ENCODE peak calls at places on chromosomes 12 and 14, in four cellular contexts. D, J, A and E are unnamed samples.

GRCh38 chr12:123057505-123058265 is 77.2 kb downstream of the ARL6IP4 start:
- DNase-seq in D (peak; percentile 13), J (peak; percentile 32), A (no peak), E (no peak)

GRCh38 chr12:106893451-106893850 is 62.3 kb upstream of the TMEM263 start:
- DNase-seq in D (no peak), J (no peak), A (no peak), E (no peak)

GRCh38 chr12:32032205-32032810 is 73.1 kb downstream of the RESF1 start:
- DNase-seq in D (no peak), J (no peak), A (no peak), E (no peak)

GRCh38 chr12:49944046-49944445 is 6.5 kb upstream of the AQP2 start:
- DNase-seq in D (no peak), J (no peak), A (no peak), E (no peak)

GRCh38 chr12:9260931-9261330 is 52.7 kb upstream of the PZP start:
- DNase-seq in D (no peak), J (no peak), A (no peak), E (no peak)

GRCh38 chr14:83004456-83005006 is 1470.9 kb upstream of the SEL1L start:
- DNase-seq in D (no peak), J (no peak), A (no peak), E (no peak)

GRCh38 chr14:104249092-104249491 is 110.7 kb downstream of the KIF26A start:
- DNase-seq in D (no peak), J (no peak), A (no peak), E (no peak)

GRCh38 chr14:74675219-74675618 is 37.7 kb downstream of the AREL1 start:
- DNase-seq in D (no peak), J (no peak), A (no peak), E (no peak)

GRCh38 chr12:114443607-114444421 is 37.9 kb upstream of the TBX5 start:
- DNase-seq in D (no peak), J (no peak), A (no peak), E (no peak)

GRCh38 chr14:77123381-77124344 is 17.9 kb downstream of the ZDHHC22 start:
- DNase-seq in D (peak; percentile 77), J (peak; percentile 65), A (peak; percentile 94), E (peak; percentile 77)

GRCh38 chr12:116434155-116435065 is 124.8 kb upstream of the MAP1LC3B2 start:
- DNase-seq in D (peak; percentile 78), J (no peak), A (peak; percentile 80), E (no peak)

GRCh38 chr14:39396448-39396847 is 35.8 kb downstream of the FBXO33 start:
- DNase-seq in D (no peak), J (no peak), A (no peak), E (no peak)

GRCh38 chr12:107929436-107929835 is 154.9 kb downstream of the ASCL4 start:
- DNase-seq in D (peak; percentile 31), J (no peak), A (no peak), E (peak; percentile 81)

GRCh38 chr14:96470331-96470730 is 31.9 kb upstream of the PAPOLA start:
- DNase-seq in D (no peak), J (no peak), A (no peak), E (no peak)

GRCh38 chr12:27463826-27464554 is 17.5 kb downstream of the SMCO2 start:
- DNase-seq in D (no peak), J (no peak), A (no peak), E (no peak)

GRCh38 chr12:102992297-102992696 is 34.8 kb downstream of the ASCL1 start:
- DNase-seq in D (no peak), J (no peak), A (no peak), E (peak; percentile 1)